ENCODE peak calls at places on chromosomes 5 and 9, in ten cellular contexts. M is prostate gland; K is neuronal stem cell; R is aorta; A is cardiac muscle cell; Q is ovary; N is CD4-positive, alpha-beta memory T cell; I is ascending aorta; Y is small intestine; O is suprapubic skin. J is an unnamed sample. For H3K36me3, the result is how much of the 10 kb centered on the place peaks cover.

GRCh38 chr9:132169672-132170392 is 8.0 kb downstream of the NTNG2 start:
- DNase-seq in M (peak), K (peak), R (peak), A (peak), Q (peak), N (no peak), I (no peak), Y (peak), O (no peak), J (peak)

GRCh38 chr9:91483835-91484234 is 60.2 kb upstream of the NFIL3 start:
- DNase-seq in M (no peak), K (no peak), R (no peak), A (no peak), Q (no peak), N (no peak), I (no peak), Y (no peak), O (no peak), J (no peak)

GRCh38 chr5:1733369-1733768 is 66.3 kb downstream of the MRPL36 start:
- DNase-seq in M (peak), K (no peak), R (no peak), A (no peak), Q (no peak), N (no peak), I (peak), Y (no peak), O (no peak), J (no peak)

GRCh38 chr5:97499605-97500004 is 316.6 kb upstream of the RIOK2 start:
- DNase-seq in M (no peak), K (no peak), R (no peak), A (peak), Q (no peak), N (no peak), I (no peak), Y (no peak), O (no peak), J (no peak)

GRCh38 chr5:44603496-44604272 is 205.1 kb upstream of the MRPS30 start:
- DNase-seq in M (no peak), K (no peak), R (no peak), A (no peak), Q (no peak), N (no peak), I (no peak), Y (no peak), O (no peak), J (no peak)

GRCh38 chr5:173764321-173765029 is 123.7 kb upstream of the CPEB4 start:
- DNase-seq in M (peak), K (no peak), R (peak), A (peak), Q (peak), N (no peak), I (peak), Y (peak), O (peak), J (peak)

GRCh38 chr9:118331622-118332045 is 627.4 kb downstream of the TLR4 start:
- DNase-seq in M (no peak), K (no peak), R (no peak), A (peak), Q (no peak), N (no peak), I (no peak), Y (no peak), O (no peak), J (no peak)

GRCh38 chr9:137984005-137984404 is 106.4 kb downstream of the CACNA1B start:
- DNase-seq in M (no peak), K (no peak), R (no peak), A (no peak), Q (no peak), N (no peak), I (peak), Y (no peak), O (no peak), J (no peak)

GRCh38 chr9:109107402-109108240 is 12.1 kb downstream of the TMEM245 start:
- DNase-seq in M (no peak), K (no peak), R (no peak), A (peak), Q (no peak), N (no peak), I (no peak), Y (peak), O (no peak), J (no peak)

GRCh38 chr9:103361906-103362305 is 366.8 kb downstream of the CYLC2 start:
- DNase-seq in M (no peak), K (no peak), R (no peak), A (no peak), Q (no peak), N (no peak), I (no peak), Y (no peak), O (no peak), J (no peak)

GRCh38 chr5:121596882-121597281 is 254.8 kb upstream of the FTMT start:
- DNase-seq in M (no peak), K (no peak), R (no peak), A (no peak), Q (no peak), N (no peak), I (no peak), Y (peak), O (no peak), J (no peak)

GRCh38 chr5:180332051-180332517 is 21.1 kb downstream of the GFPT2 start:
- DNase-seq in M (no peak), K (no peak), R (no peak), A (peak), Q (peak), N (no peak), I (no peak), Y (no peak), O (no peak), J (no peak)

GRCh38 chr5:50889790-50890189 is 223.4 kb downstream of the PARP8 start:
- DNase-seq in M (no peak), K (no peak), R (no peak), A (no peak), Q (no peak), N (no peak), I (no peak), Y (no peak), O (no peak), J (no peak)

GRCh38 chr5:133938039-133938821 is 30.2 kb downstream of the C5orf15 start:
- DNase-seq in M (no peak), K (no peak), R (no peak), A (peak), Q (no peak), N (no peak), I (no peak), Y (peak), O (no peak), J (no peak)

GRCh38 chr9:91162784-91163440 is 198.8 kb downstream of the AUH start:
- DNase-seq in M (no peak), K (no peak), R (peak), A (peak), Q (no peak), N (no peak), I (peak), Y (peak), O (no peak), J (no peak)

GRCh38 chr9:21607576-21607975 is 125.5 kb upstream of the IFNE start:
- DNase-seq in M (no peak), K (no peak), R (no peak), A (no peak), Q (no peak), N (no peak), I (no peak), Y (no peak), O (no peak), J (no peak)

GRCh38 chr9:110835404-110835803 is 166.8 kb downstream of the MUSK start:
- DNase-seq in M (no peak), K (no peak), R (no peak), A (peak), Q (no peak), N (no peak), I (no peak), Y (no peak), O (no peak), J (no peak)

GRCh38 chr5:50559955-50560354 is 106.5 kb upstream of the PARP8 start:
- DNase-seq in M (no peak), K (no peak), R (no peak), A (no peak), Q (no peak), N (no peak), I (no peak), Y (no peak), O (no peak), J (no peak)

GRCh38 chr5:155953335-155953734 is 373.6 kb upstream of the SGCD start:
- DNase-seq in M (no peak), K (no peak), R (no peak), A (no peak), Q (no peak), N (no peak), I (no peak), Y (no peak), O (no peak), J (no peak)

GRCh38 chr5:172749076-172749475 is 21.9 kb downstream of the DUSP1 start:
- DNase-seq in M (no peak), K (no peak), R (no peak), A (no peak), Q (no peak), N (no peak), I (no peak), Y (no peak), O (no peak), J (no peak)
- H3K27ac ChIP-seq in M (peak), K (no peak), R (peak), A (no peak), Q (peak), N (no peak), I (peak), Y (no peak), O (peak), J (no peak)

GRCh38 chr5:150013931-150014330 is 13.4 kb downstream of the HMGXB3 start:
- DNase-seq in M (no peak), K (no peak), R (no peak), A (no peak), Q (no peak), N (no peak), I (no peak), Y (no peak), O (no peak), J (no peak)
- H3K36me3 ChIP-seq in M (under half), K (under half), R (under half), A (half or more), Q (under half), N (half or more), I (half or more), Y (under half), O (half or more), J (half or more)

GRCh38 chr9:136595245-136596218 is 49.7 kb upstream of the NOTCH1 start:
- DNase-seq in M (no peak), K (no peak), R (no peak), A (no peak), Q (no peak), N (peak), I (no peak), Y (no peak), O (no peak), J (no peak)
- H3K27ac ChIP-seq in M (no peak), K (no peak), R (no peak), A (no peak), Q (no peak), N (no peak), I (no peak), Y (no peak), O (no peak), J (no peak)

GRCh38 chr9:33293782-33294181 is 3.5 kb downstream of the NFX1 start:
- DNase-seq in M (no peak), K (no peak), R (no peak), A (no peak), Q (no peak), N (no peak), I (no peak), Y (peak), O (no peak), J (no peak)

GRCh38 chr9:33300546-33300945 is 10.2 kb downstream of the NFX1 start:
- DNase-seq in M (no peak), K (no peak), R (no peak), A (no peak), Q (no peak), N (no peak), I (no peak), Y (peak), O (no peak), J (no peak)

GRCh38 chr9:33295571-33295970 is 5.3 kb downstream of the NFX1 start:
- DNase-seq in M (no peak), K (no peak), R (no peak), A (no peak), Q (no peak), N (no peak), I (no peak), Y (no peak), O (no peak), J (no peak)

GRCh38 chr9:33294670-33295432 is 4.5 kb downstream of the NFX1 start:
- DNase-seq in M (no peak), K (no peak), R (no peak), A (no peak), Q (no peak), N (no peak), I (no peak), Y (no peak), O (no peak), J (no peak)

DNA sequence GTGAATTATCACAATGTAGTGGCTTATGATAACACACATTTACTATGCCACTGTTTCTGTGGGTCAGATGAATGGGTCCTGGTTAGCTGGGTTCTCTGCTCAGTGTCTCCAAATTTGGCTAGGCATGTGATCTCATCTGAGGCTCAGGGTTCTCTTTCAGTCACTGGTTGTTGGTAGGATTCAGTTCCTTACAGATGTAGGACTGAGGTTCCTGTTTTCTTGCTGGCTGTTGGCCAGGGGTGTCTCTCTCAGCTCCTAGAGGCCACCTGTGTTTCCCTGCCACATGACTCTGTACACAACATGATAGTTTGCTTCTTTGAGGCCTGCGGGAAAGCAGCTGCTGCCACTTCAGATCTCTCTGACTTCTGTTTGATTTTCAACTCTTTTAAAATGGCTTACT is 7.1 kb downstream of the NFX1 start:
- DNase-seq in M (no peak), K (no peak), R (peak), A (no peak), Q (no peak), N (no peak), I (no peak), Y (peak), O (no peak), J (peak)
- H3K36me3 ChIP-seq in M (under half), K (under half), R (under half), A (under half), Q (under half), N (half or more), I (half or more), Y (under half), O (half or more), J (under half)

DNA sequence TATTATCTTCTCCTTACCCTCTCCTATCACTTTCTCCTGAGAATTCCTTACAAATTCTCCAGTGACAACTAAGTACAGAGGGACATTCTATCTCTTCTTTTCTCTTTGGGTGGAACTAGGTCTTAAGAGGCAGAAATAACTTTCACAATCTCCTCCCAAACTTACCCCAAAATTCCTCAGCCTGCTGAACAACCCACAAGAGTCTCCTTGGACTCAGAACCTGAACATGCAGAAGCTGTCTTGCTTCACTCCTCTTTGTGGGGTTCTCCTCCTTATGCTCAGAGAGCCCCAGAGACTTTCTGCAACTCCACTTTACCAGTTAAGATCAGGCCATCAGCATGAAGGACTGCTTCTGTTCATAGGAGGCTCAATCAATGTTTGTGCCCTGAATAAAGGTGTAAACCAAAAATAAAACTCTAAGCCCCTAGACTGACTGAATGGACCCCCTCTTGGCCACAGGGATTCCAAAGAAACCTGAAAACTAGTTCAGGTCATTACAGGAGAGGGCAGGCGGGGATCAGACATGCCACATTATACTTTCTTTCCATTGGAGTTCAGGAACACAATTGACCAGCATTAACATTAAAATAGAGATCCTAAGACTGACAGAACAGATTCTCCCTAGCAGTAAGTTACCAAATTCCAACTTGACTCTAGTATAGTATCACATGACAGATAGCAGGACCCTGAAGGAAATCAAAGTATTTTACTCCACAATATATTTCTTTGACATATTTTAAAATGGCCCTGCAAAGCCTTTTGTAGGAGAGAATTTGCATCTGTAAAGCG is 179.7 kb upstream of the FBXL17 start:
- DNase-seq in M (no peak), K (no peak), R (no peak), A (peak), Q (no peak), N (no peak), I (no peak), Y (no peak), O (no peak), J (no peak)
- H3K27ac ChIP-seq in M (no peak), K (no peak), R (no peak), A (no peak), Q (no peak), N (no peak), I (no peak), Y (no peak), O (peak), J (no peak)

GRCh38 chr5:43168175-43168574 is 23.9 kb upstream of the NIM1K start:
- DNase-seq in M (no peak), K (no peak), R (no peak), A (no peak), Q (no peak), N (no peak), I (no peak), Y (no peak), O (no peak), J (no peak)
- H3K36me3 ChIP-seq in M (under half), K (under half), R (under half), A (under half), Q (under half), N (under half), I (under half), Y (under half), O (under half), J (under half)

GRCh38 chr5:150137997-150138396 is 17.6 kb downstream of the PDGFRB start:
- DNase-seq in M (no peak), K (no peak), R (no peak), A (peak), Q (peak), N (no peak), I (no peak), Y (no peak), O (no peak), J (peak)
- H3K27ac ChIP-seq in M (peak), K (peak), R (no peak), A (peak), Q (peak), N (no peak), I (peak), Y (no peak), O (peak), J (peak)

GRCh38 chr9:96395964-96396363 is 12.5 kb upstream of the SLC35D2 start:
- DNase-seq in M (no peak), K (no peak), R (no peak), A (no peak), Q (no peak), N (no peak), I (no peak), Y (no peak), O (no peak), J (no peak)

GRCh38 chr9:96398582-96399334 is 15.2 kb upstream of the SLC35D2 start:
- DNase-seq in M (no peak), K (no peak), R (no peak), A (no peak), Q (no peak), N (no peak), I (no peak), Y (peak), O (no peak), J (no peak)

GRCh38 chr9:96392263-96392662 is 8.8 kb upstream of the SLC35D2 start:
- DNase-seq in M (no peak), K (no peak), R (no peak), A (no peak), Q (no peak), N (no peak), I (no peak), Y (no peak), O (no peak), J (no peak)

GRCh38 chr9:96391021-96391765 is 7.7 kb upstream of the SLC35D2 start:
- DNase-seq in M (peak), K (no peak), R (no peak), A (no peak), Q (no peak), N (no peak), I (no peak), Y (peak), O (no peak), J (no peak)

DNA sequence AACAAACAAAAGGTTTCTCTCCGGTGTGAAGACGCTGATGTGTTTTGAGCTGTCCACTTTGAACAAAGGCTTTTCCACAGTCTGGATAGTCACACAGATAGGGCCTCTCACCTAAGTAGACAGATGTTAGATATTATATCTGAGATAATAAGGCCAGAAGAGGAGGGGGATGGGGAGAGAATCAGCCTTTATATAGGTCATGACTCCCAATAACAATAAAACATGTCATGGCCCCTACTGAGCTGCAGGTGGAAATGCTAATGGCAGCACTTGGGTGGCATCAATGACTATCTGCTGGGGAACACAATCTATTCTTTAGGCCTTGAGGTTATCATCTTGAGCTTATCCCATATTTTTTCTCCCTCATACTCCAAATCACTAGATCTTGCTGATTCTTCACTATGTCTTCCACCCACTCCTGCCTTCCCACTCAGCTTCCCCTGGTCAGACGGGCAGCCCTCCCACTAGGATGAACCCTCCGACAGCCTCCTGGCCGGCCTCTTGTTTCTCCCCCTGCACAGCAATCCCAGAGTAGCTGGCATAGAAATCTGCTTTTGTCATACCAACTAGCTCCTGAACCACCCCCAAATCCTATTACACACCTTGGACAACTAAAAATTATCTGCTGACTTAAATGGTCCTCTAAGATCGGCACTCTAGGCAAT is 11.5 kb upstream of the SLC35D2 start:
- DNase-seq in M (no peak), K (no peak), R (no peak), A (no peak), Q (no peak), N (no peak), I (no peak), Y (no peak), O (no peak), J (no peak)
- H3K36me3 ChIP-seq in M (under half), K (under half), R (under half), A (under half), Q (under half), N (under half), I (under half), Y (under half), O (under half), J (under half)